ENCODE peak calls at places on chromosomes 4 and X, in seven cellular contexts. One of them, this sample, is unnamed.

GRCh38 chrX:154436597-154437397 is at the start of gene GDI1:
- DNase-seq in body of pancreas: peak; percentile 41
- DNase-seq in thoracic aorta: no peak
- DNase-seq in NCI-H2081: peak; percentile 22
- DNase-seq in Panc1: no peak
- DNase-seq in lower lobe of right lung: peak; percentile 71
- DNase-seq in A673: peak; percentile 69
- DNase-seq in this sample: peak; percentile 85

GRCh38 chr4:138911903-138912713 is 103.5 kb upstream of the NOCT start:
- DNase-seq in Panc1: no peak
- DNase-seq in A673: no peak
- DNase-seq in thoracic aorta: no peak
- DNase-seq in lower lobe of right lung: no peak
- DNase-seq in body of pancreas: peak; percentile 44
- DNase-seq in NCI-H2081: peak; percentile 81
- DNase-seq in this sample: peak; percentile 60

GRCh38 chr4:26343041-26343403 is 22.2 kb downstream of the RBPJ start:
- DNase-seq in body of pancreas: no peak
- DNase-seq in Panc1: no peak
- DNase-seq in NCI-H2081: no peak
- DNase-seq in thoracic aorta: no peak
- DNase-seq in lower lobe of right lung: no peak
- DNase-seq in A673: no peak
- DNase-seq in this sample: no peak

GRCh38 chr4:53476232-53477037 is 99.0 kb downstream of the FIP1L1 start:
- DNase-seq in Panc1: no peak
- DNase-seq in NCI-H2081: no peak
- DNase-seq in lower lobe of right lung: no peak
- DNase-seq in body of pancreas: no peak
- DNase-seq in A673: no peak
- DNase-seq in thoracic aorta: peak; percentile 19
- DNase-seq in this sample: no peak

GRCh38 chrX:66872771-66873170 is 233.9 kb upstream of the EDA2R start:
- DNase-seq in thoracic aorta: no peak
- DNase-seq in lower lobe of right lung: no peak
- DNase-seq in Panc1: no peak
- DNase-seq in NCI-H2081: no peak
- DNase-seq in body of pancreas: no peak
- DNase-seq in A673: no peak
- DNase-seq in this sample: no peak

GRCh38 chrX:31199770-31200114 is 127.9 kb upstream of the FTHL17 start:
- DNase-seq in body of pancreas: peak; percentile 72
- DNase-seq in Panc1: no peak
- DNase-seq in thoracic aorta: no peak
- DNase-seq in A673: no peak
- DNase-seq in NCI-H2081: no peak
- DNase-seq in lower lobe of right lung: no peak
- DNase-seq in this sample: no peak

GRCh38 chrX:137052641-137053235 is 18.9 kb upstream of the GPR101 start:
- DNase-seq in Panc1: no peak
- DNase-seq in A673: no peak
- DNase-seq in thoracic aorta: no peak
- DNase-seq in lower lobe of right lung: no peak
- DNase-seq in body of pancreas: no peak
- DNase-seq in NCI-H2081: no peak
- DNase-seq in this sample: no peak

GRCh38 chrX:69510137-69510715 is 6.1 kb downstream of the NALF2 start:
- DNase-seq in thoracic aorta: no peak
- DNase-seq in A673: no peak
- DNase-seq in Panc1: no peak
- DNase-seq in lower lobe of right lung: no peak
- DNase-seq in body of pancreas: no peak
- DNase-seq in NCI-H2081: no peak
- DNase-seq in this sample: no peak

GRCh38 chrX:46819136-46819535 is 17.7 kb upstream of the RP2 start:
- DNase-seq in thoracic aorta: no peak
- DNase-seq in A673: no peak
- DNase-seq in Panc1: no peak
- DNase-seq in lower lobe of right lung: no peak
- DNase-seq in NCI-H2081: no peak
- DNase-seq in body of pancreas: no peak
- DNase-seq in this sample: no peak

GRCh38 chr4:64670647-64671046 is 261.4 kb upstream of the TECRL start:
- DNase-seq in NCI-H2081: no peak
- DNase-seq in A673: no peak
- DNase-seq in lower lobe of right lung: no peak
- DNase-seq in body of pancreas: no peak
- DNase-seq in thoracic aorta: no peak
- DNase-seq in Panc1: no peak
- DNase-seq in this sample: no peak

GRCh38 chrX:54357414-54358377 is at the start of gene WNK3:
- DNase-seq in A673: peak; percentile 92
- DNase-seq in body of pancreas: peak; percentile 81
- DNase-seq in NCI-H2081: peak; percentile 85
- DNase-seq in Panc1: no peak
- DNase-seq in lower lobe of right lung: peak; percentile 68
- DNase-seq in thoracic aorta: peak; percentile 38
- DNase-seq in this sample: peak; percentile 73

GRCh38 chr4:25925486-25926201 is 11.6 kb downstream of the SMIM20 start:
- DNase-seq in lower lobe of right lung: peak; percentile 58
- DNase-seq in thoracic aorta: no peak
- DNase-seq in NCI-H2081: peak; percentile 45
- DNase-seq in A673: peak; percentile 54
- DNase-seq in body of pancreas: peak; percentile 38
- DNase-seq in Panc1: no peak
- DNase-seq in this sample: no peak

GRCh38 chrX:150573702-150574101 is 5.3 kb downstream of the MTM1 start:
- DNase-seq in A673: no peak
- DNase-seq in lower lobe of right lung: no peak
- DNase-seq in thoracic aorta: no peak
- DNase-seq in Panc1: no peak
- DNase-seq in body of pancreas: no peak
- DNase-seq in NCI-H2081: no peak
- DNase-seq in this sample: no peak

GRCh38 chr4:20305976-20306375 is 54.3 kb downstream of the SLIT2 start:
- DNase-seq in thoracic aorta: no peak
- DNase-seq in body of pancreas: no peak
- DNase-seq in A673: peak; percentile 74
- DNase-seq in NCI-H2081: peak; percentile 42
- DNase-seq in lower lobe of right lung: no peak
- DNase-seq in Panc1: no peak
- DNase-seq in this sample: no peak

GRCh38 chr4:145545538-145546224 is 64.0 kb downstream of the SMAD1 start:
- DNase-seq in Panc1: peak; percentile 74
- DNase-seq in A673: peak; percentile 77
- DNase-seq in thoracic aorta: no peak
- DNase-seq in body of pancreas: peak; percentile 87
- DNase-seq in NCI-H2081: no peak
- DNase-seq in lower lobe of right lung: no peak
- DNase-seq in this sample: no peak

GRCh38 chr4:79249879-79250503 is 75.9 kb downstream of the NAA11 start:
- DNase-seq in lower lobe of right lung: no peak
- DNase-seq in A673: no peak
- DNase-seq in body of pancreas: no peak
- DNase-seq in thoracic aorta: no peak
- DNase-seq in Panc1: no peak
- DNase-seq in NCI-H2081: no peak
- DNase-seq in this sample: no peak